ENCODE peak calls at places on chromosomes 13 and 19, in seven cellular contexts. F is fibroblast of lung; D is spleen; C is Caco-2; H is CD8-positive, alpha-beta T cell; J is thoracic aorta; S is uterus. U is an unnamed sample. For H3K36me3, the result is how much of the 10 kb centered on the place peaks cover.

GRCh38 chr13:94494021-94494420 is 14.5 kb upstream of the DCT start:
- DNase-seq in F (no peak), C (no peak), S (no peak), H (no peak), D (no peak), J (no peak), U (no peak)

GRCh38 chr13:103835052-103835451 is 768.8 kb upstream of the SLC10A2 start:
- DNase-seq in J (no peak), H (no peak), D (no peak), S (no peak), F (no peak), C (no peak), U (no peak)

GRCh38 chr13:106426909-106427308 is 108.6 kb downstream of the EFNB2 start:
- DNase-seq in S (no peak), H (no peak), J (no peak), C (no peak), F (no peak), D (no peak), U (no peak)

GRCh38 chr13:85575110-85575509 is 224.1 kb downstream of the SLITRK6 start:
- DNase-seq in D (no peak), F (no peak), H (no peak), S (no peak), J (no peak), C (no peak), U (no peak)

GRCh38 chr19:16778796-16779411 is 50.3 kb upstream of the SIN3B start:
- DNase-seq in D (peak), S (peak), H (peak), F (peak), C (peak), J (no peak), U (peak)

GRCh38 chr13:111411186-111411858 is 90.9 kb downstream of the TEX29 start:
- DNase-seq in D (no peak), J (no peak), H (no peak), F (no peak), C (no peak), S (no peak), U (no peak)

GRCh38 chr19:10352764-10353671 is 13.6 kb upstream of the ICAM3 start:
- DNase-seq in D (no peak), J (no peak), F (peak), C (peak), S (peak), H (no peak), U (peak)

GRCh38 chr19:39083983-39084731 is at the start of gene ACP7:
- DNase-seq in H (peak), F (no peak), J (no peak), D (no peak), S (no peak), C (peak), U (no peak)

GRCh38 chr19:13977803-13978202 is 25.5 kb downstream of the DCAF15 start:
- DNase-seq in D (no peak), C (no peak), J (no peak), F (no peak), H (no peak), S (no peak), U (no peak)

GRCh38 chr19:14116918-14117578 is 514 bp downstream of the PRKACA start:
- DNase-seq in F (no peak), H (no peak), S (peak), C (no peak), J (no peak), D (peak), U (peak)

GRCh38 chr13:35744566-35745203 is 268.2 kb upstream of the MAB21L1 start:
- DNase-seq in J (no peak), C (no peak), D (no peak), F (no peak), H (no peak), S (no peak), U (no peak)

GRCh38 chr13:113390874-113391497 is 27.1 kb upstream of the GRTP1 start:
- DNase-seq in D (no peak), J (no peak), H (no peak), F (no peak), S (no peak), C (no peak), U (no peak)

GRCh38 chr13:75870397-75870801 is 234.3 kb downstream of the LMO7 start:
- DNase-seq in H (peak), J (no peak), C (no peak), D (no peak), S (peak), F (peak), U (no peak)

GRCh38 chr19:41415154-41415571 is 12.0 kb downstream of the B3GNT8 start:
- DNase-seq in S (no peak), H (no peak), J (no peak), D (no peak), C (no peak), F (no peak), U (no peak)

GRCh38 chr13:76816394-76816793 is 69.8 kb downstream of the KCTD12 start:
- DNase-seq in H (no peak), S (no peak), C (no peak), F (no peak), J (no peak), D (no peak), U (no peak)

GRCh38 chr19:8064866-8065486 is 12.4 kb downstream of the CCL25 start:
- DNase-seq in C (no peak), H (no peak), D (no peak), S (no peak), F (no peak), J (no peak), U (no peak)

GRCh38 chr13:40562975-40563349 is 103.5 kb downstream of the FOXO1 start:
- DNase-seq in H (no peak), D (peak), J (no peak), S (no peak), F (no peak), C (no peak), U (no peak)

GRCh38 chr13:43878897-43879322 is 630 bp downstream of the CCDC122 start:
- DNase-seq in S (peak), D (peak), F (peak), J (peak), H (peak), C (peak), U (peak)

GRCh38 chr19:2610637-2611482 is 91.6 kb downstream of the GNG7 start:
- DNase-seq in D (peak), F (peak), H (peak), C (peak), S (peak), J (peak), U (peak)

GRCh38 chr13:106033634-106034033 is 501.8 kb downstream of the EFNB2 start:
- DNase-seq in S (no peak), J (no peak), F (peak), C (no peak), D (no peak), H (no peak), U (no peak)

GRCh38 chr13:98199480-98199879 is 22.4 kb upstream of the RNF113B start:
- DNase-seq in F (no peak), J (no peak), C (no peak), H (no peak), S (no peak), D (no peak), U (no peak)

GRCh38 chr13:36130542-36131214 is 504 bp downstream of the DCLK1 start:
- DNase-seq in S (peak), H (no peak), D (no peak), J (no peak), F (no peak), C (no peak), U (peak)

GRCh38 chr13:46386996-46387851 is at the start of gene RUBCNL:
- DNase-seq in C (peak), S (peak), J (no peak), H (no peak), D (peak), F (peak), U (no peak)

GRCh38 chr13:27919299-27919933 is 384 bp upstream of the PDX1 start:
- DNase-seq in C (no peak), H (no peak), S (no peak), D (no peak), F (no peak), J (no peak), U (no peak)

GRCh38 chr13:27921421-27921960 is 1.7 kb downstream of the PDX1 start:
- DNase-seq in C (no peak), D (no peak), J (no peak), S (no peak), H (no peak), F (no peak), U (no peak)

GRCh38 chr13:27919934-27920676 is at the start of gene PDX1:
- DNase-seq in D (no peak), C (peak), F (no peak), H (no peak), S (no peak), J (no peak), U (peak)

GRCh38 chr13:27921961-27922910 is 2.4 kb downstream of the PDX1 start:
- DNase-seq in C (no peak), D (no peak), H (no peak), S (no peak), F (no peak), J (no peak), U (no peak)

GRCh38 chr13:27920677-27921420 is 1.0 kb downstream of the PDX1 start:
- DNase-seq in C (peak), H (no peak), J (no peak), D (no peak), S (no peak), F (peak), U (no peak)
- H3K4me3 ChIP-seq in C (peak), H (peak), J (peak), D (peak), S (peak), F (peak), U (peak)

DNA sequence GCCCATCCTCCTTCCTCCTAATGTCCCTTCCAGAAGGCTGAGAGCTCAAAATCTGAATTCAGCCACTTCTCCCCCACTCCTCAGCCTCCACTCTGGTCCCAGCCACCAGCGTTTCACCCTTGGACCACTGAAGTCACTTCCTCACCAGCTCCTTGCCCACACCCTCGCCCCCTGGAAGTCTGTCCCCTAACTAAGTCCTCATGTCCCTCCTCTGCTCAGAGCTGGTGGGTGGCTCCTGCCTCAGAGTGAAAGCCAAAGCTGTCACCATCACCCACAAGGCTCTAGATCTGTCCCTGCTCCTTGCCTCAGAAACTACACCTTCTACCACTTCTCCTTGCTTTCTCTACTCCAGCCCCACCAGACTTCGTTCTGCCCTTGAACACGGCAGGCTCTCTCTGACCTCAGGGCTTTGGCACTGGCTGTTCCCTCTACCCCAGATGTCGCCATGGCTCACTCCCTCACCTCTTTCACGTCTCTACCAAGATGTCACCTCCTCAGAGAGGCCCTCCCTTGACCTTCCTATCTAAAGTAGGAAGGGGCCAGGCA is 1.7 kb downstream of the ERCC1 start:
- DNase-seq in D (no peak), C (no peak), J (no peak), S (no peak), H (no peak), F (no peak), U (no peak)
- H3K36me3 ChIP-seq in D (under half), C (under half), J (under half), S (under half), H (under half), F (under half), U (under half)

GRCh38 chr19:35040826-35041547 is 534 bp upstream of the HPN start:
- DNase-seq in C (peak), J (peak), S (peak), F (peak), D (peak), H (no peak), U (peak)
- H3K4me3 ChIP-seq in C (peak), J (peak), S (no peak), F (no peak), D (peak), H (peak), U (peak)

GRCh38 chr13:73522937-73523336 is 464.1 kb downstream of the KLF5 start:
- DNase-seq in J (no peak), D (no peak), F (no peak), C (no peak), H (no peak), S (no peak), U (no peak)
- H3K36me3 ChIP-seq in J (under half), D (under half), F (under half), C (under half), H (under half), S (under half), U (under half)

DNA sequence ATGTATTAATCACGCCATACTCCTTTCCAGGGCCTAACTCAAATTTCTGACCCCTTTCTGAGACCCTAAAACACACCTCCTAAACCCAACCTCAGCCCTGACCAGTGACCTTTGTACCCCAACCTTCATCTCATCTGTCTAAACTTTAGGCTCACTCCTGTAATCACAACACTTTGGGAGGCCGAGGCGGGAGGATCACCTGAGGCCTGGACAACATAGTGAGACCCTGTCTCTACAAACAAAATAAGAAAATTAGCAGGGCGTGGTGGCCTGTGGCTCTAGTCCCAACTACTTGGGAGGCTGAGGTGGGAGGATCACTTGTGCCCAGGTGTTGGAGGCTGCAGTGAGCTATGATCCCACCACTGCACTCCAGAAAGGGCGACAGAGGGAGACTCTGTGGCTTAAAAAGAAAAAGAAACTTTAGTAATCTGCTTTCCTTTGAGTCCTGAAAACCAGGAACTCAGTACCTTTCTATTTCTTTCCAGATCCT is 4.7 kb downstream of the RTN2 start:
- DNase-seq in D (no peak), C (no peak), S (no peak), F (no peak), H (no peak), J (no peak), U (no peak)
- H3K4me3 ChIP-seq in D (peak), C (peak), S (no peak), F (peak), H (no peak), J (peak), U (no peak)

GRCh38 chr19:50016225-50016807 is 8.9 kb downstream of the VRK3 start:
- DNase-seq in C (no peak), F (no peak), D (no peak), J (no peak), H (no peak), S (no peak), U (no peak)
- H3K36me3 ChIP-seq in C (under half), F (under half), D (half or more), J (half or more), H (under half), S (under half), U (half or more)

GRCh38 chr13:33174491-33174890 is 111.1 kb downstream of the STARD13 start:
- DNase-seq in S (no peak), J (no peak), F (no peak), H (no peak), C (no peak), D (no peak), U (no peak)
- H3K4me3 ChIP-seq in S (no peak), J (no peak), F (no peak), H (no peak), C (no peak), D (no peak), U (no peak)

GRCh38 chr13:56615572-56615971 is 525.1 kb upstream of the PRR20A start:
- DNase-seq in J (no peak), H (no peak), D (no peak), F (no peak), S (no peak), C (no peak), U (no peak)
- H3K36me3 ChIP-seq in J (under half), H (under half), D (under half), F (under half), S (under half), C (under half), U (under half)